ENCODE peak calls at places on chromosomes 16 and 17, in six cellular contexts. One of them, this sample, is unnamed.

GRCh38 chr16:89643769-89644300 is 13.7 kb downstream of the CHMP1A start:
- DNase-seq in osteocyte: no peak
- DNase-seq in omental fat pad: no peak
- DNase-seq in astrocyte of the spinal cord: no peak
- DNase-seq in BE2C: no peak
- DNase-seq in PC-9: no peak
- DNase-seq in this sample: no peak

GRCh38 chr16:88651276-88651988 is 579 bp upstream of the CYBA start:
- DNase-seq in osteocyte: no peak
- DNase-seq in omental fat pad: no peak
- DNase-seq in astrocyte of the spinal cord: no peak
- DNase-seq in BE2C: peak
- DNase-seq in PC-9: peak
- DNase-seq in this sample: peak

GRCh38 chr16:17296412-17296811 is 174.3 kb downstream of the XYLT1 start:
- DNase-seq in osteocyte: no peak
- DNase-seq in omental fat pad: no peak
- DNase-seq in astrocyte of the spinal cord: no peak
- DNase-seq in BE2C: peak
- DNase-seq in PC-9: no peak
- DNase-seq in this sample: no peak

GRCh38 chr17:1985686-1986085 is 39.4 kb downstream of the RTN4RL1 start:
- DNase-seq in osteocyte: no peak
- DNase-seq in omental fat pad: no peak
- DNase-seq in astrocyte of the spinal cord: no peak
- DNase-seq in BE2C: no peak
- DNase-seq in PC-9: no peak
- DNase-seq in this sample: no peak

GRCh38 chr17:80878876-80879722 is 112.5 kb upstream of the CHMP6 start:
- DNase-seq in osteocyte: no peak
- DNase-seq in omental fat pad: no peak
- DNase-seq in astrocyte of the spinal cord: no peak
- DNase-seq in BE2C: peak
- DNase-seq in PC-9: no peak
- DNase-seq in this sample: no peak

GRCh38 chr16:88597856-88598491 is 27.8 kb downstream of the ZC3H18 start:
- DNase-seq in osteocyte: no peak
- DNase-seq in omental fat pad: no peak
- DNase-seq in astrocyte of the spinal cord: no peak
- DNase-seq in BE2C: no peak
- DNase-seq in PC-9: no peak
- DNase-seq in this sample: no peak

GRCh38 chr17:17685775-17686291 is 4.6 kb downstream of the RAI1 start:
- DNase-seq in osteocyte: no peak
- DNase-seq in omental fat pad: no peak
- DNase-seq in astrocyte of the spinal cord: peak
- DNase-seq in BE2C: peak
- DNase-seq in PC-9: peak
- DNase-seq in this sample: peak

GRCh38 chr16:22684282-22685161 is 129.4 kb upstream of the HS3ST2 start:
- DNase-seq in osteocyte: no peak
- DNase-seq in omental fat pad: no peak
- DNase-seq in astrocyte of the spinal cord: peak
- DNase-seq in BE2C: no peak
- DNase-seq in PC-9: no peak
- DNase-seq in this sample: peak

GRCh38 chr17:60743812-60744211 is 66.2 kb downstream of the BCAS3 start:
- DNase-seq in osteocyte: no peak
- DNase-seq in omental fat pad: no peak
- DNase-seq in astrocyte of the spinal cord: peak
- DNase-seq in BE2C: no peak
- DNase-seq in PC-9: peak
- DNase-seq in this sample: peak

GRCh38 chr17:61354895-61355294 is 44.7 kb upstream of the TBX2 start:
- DNase-seq in osteocyte: no peak
- DNase-seq in omental fat pad: no peak
- DNase-seq in astrocyte of the spinal cord: no peak
- DNase-seq in BE2C: peak
- DNase-seq in PC-9: no peak
- DNase-seq in this sample: no peak

GRCh38 chr17:57286372-57287105 is 30.2 kb downstream of the MSI2 start:
- DNase-seq in osteocyte: no peak
- DNase-seq in omental fat pad: no peak
- DNase-seq in astrocyte of the spinal cord: peak
- DNase-seq in BE2C: no peak
- DNase-seq in PC-9: no peak
- DNase-seq in this sample: peak

GRCh38 chr16:56477096-56477878 is 25.9 kb downstream of the OGFOD1 start:
- DNase-seq in osteocyte: no peak
- DNase-seq in omental fat pad: no peak
- DNase-seq in astrocyte of the spinal cord: peak
- DNase-seq in BE2C: no peak
- DNase-seq in PC-9: peak
- DNase-seq in this sample: peak

GRCh38 chr16:65845466-65846209 is 520.9 kb upstream of the CDH5 start:
- DNase-seq in osteocyte: no peak
- DNase-seq in omental fat pad: no peak
- DNase-seq in astrocyte of the spinal cord: no peak
- DNase-seq in BE2C: no peak
- DNase-seq in PC-9: no peak
- DNase-seq in this sample: peak

GRCh38 chr17:869567-870530 is 87.7 kb downstream of the MRM3 start:
- DNase-seq in osteocyte: no peak
- DNase-seq in omental fat pad: no peak
- DNase-seq in astrocyte of the spinal cord: no peak
- DNase-seq in BE2C: no peak
- DNase-seq in PC-9: no peak
- DNase-seq in this sample: peak

GRCh38 chr16:88922114-88922825 is 54.7 kb downstream of the CBFA2T3 start:
- DNase-seq in osteocyte: no peak
- DNase-seq in omental fat pad: peak
- DNase-seq in astrocyte of the spinal cord: peak
- DNase-seq in BE2C: peak
- DNase-seq in PC-9: no peak
- DNase-seq in this sample: peak

GRCh38 chr16:81238296-81239011 is at the start of gene BCO1:
- DNase-seq in osteocyte: no peak
- DNase-seq in omental fat pad: no peak
- DNase-seq in astrocyte of the spinal cord: peak
- DNase-seq in BE2C: no peak
- DNase-seq in PC-9: peak
- DNase-seq in this sample: peak

GRCh38 chr17:34218757-34219156 is 36.3 kb upstream of the CCL2 start:
- DNase-seq in osteocyte: no peak
- DNase-seq in omental fat pad: no peak
- DNase-seq in astrocyte of the spinal cord: no peak
- DNase-seq in BE2C: no peak
- DNase-seq in PC-9: no peak
- DNase-seq in this sample: no peak

GRCh38 chr17:32876414-32877163 is at the start of gene MYO1D:
- DNase-seq in osteocyte: peak
- DNase-seq in omental fat pad: peak
- DNase-seq in astrocyte of the spinal cord: no peak
- DNase-seq in BE2C: peak
- DNase-seq in PC-9: peak
- DNase-seq in this sample: peak

GRCh38 chr16:88378836-88379693 is 3.7 kb upstream of the ZNF469 start:
- DNase-seq in osteocyte: no peak
- DNase-seq in omental fat pad: no peak
- DNase-seq in astrocyte of the spinal cord: no peak
- DNase-seq in BE2C: peak
- DNase-seq in PC-9: no peak
- DNase-seq in this sample: no peak

GRCh38 chr17:77352441-77352840 is 211.7 kb downstream of the SEC14L1 start:
- DNase-seq in osteocyte: peak
- DNase-seq in omental fat pad: no peak
- DNase-seq in astrocyte of the spinal cord: no peak
- DNase-seq in BE2C: no peak
- DNase-seq in PC-9: no peak
- DNase-seq in this sample: no peak

GRCh38 chr16:88799569-88800276 is 3.9 kb upstream of the CDT1 start:
- DNase-seq in osteocyte: no peak
- DNase-seq in omental fat pad: no peak
- DNase-seq in astrocyte of the spinal cord: no peak
- DNase-seq in BE2C: no peak
- DNase-seq in PC-9: peak
- DNase-seq in this sample: no peak

GRCh38 chr17:38613981-38614779 is 8.4 kb upstream of the SRCIN1 start:
- DNase-seq in osteocyte: no peak
- DNase-seq in omental fat pad: no peak
- DNase-seq in astrocyte of the spinal cord: no peak
- DNase-seq in BE2C: no peak
- DNase-seq in PC-9: no peak
- DNase-seq in this sample: no peak

GRCh38 chr17:4610656-4611055 is 26.3 kb downstream of the SMTNL2 start:
- DNase-seq in osteocyte: no peak
- DNase-seq in omental fat pad: no peak
- DNase-seq in astrocyte of the spinal cord: no peak
- DNase-seq in BE2C: no peak
- DNase-seq in PC-9: no peak
- DNase-seq in this sample: no peak
- TF ChIP-seq CTCF in osteocyte: no peak
- TF ChIP-seq CTCF in omental fat pad: no peak
- TF ChIP-seq CTCF in astrocyte of the spinal cord: no peak
- TF ChIP-seq CTCF in BE2C: no peak
- TF ChIP-seq CTCF in PC-9: no peak
- TF ChIP-seq CTCF in this sample: no peak

GRCh38 chr17:48995332-48995870 is 1.8 kb upstream of the IGF2BP1 start:
- DNase-seq in osteocyte: no peak
- DNase-seq in omental fat pad: no peak
- DNase-seq in astrocyte of the spinal cord: no peak
- DNase-seq in BE2C: peak
- DNase-seq in PC-9: no peak
- DNase-seq in this sample: no peak

GRCh38 chr17:48996696-48997102 is 486 bp upstream of the IGF2BP1 start:
- DNase-seq in osteocyte: peak
- DNase-seq in omental fat pad: no peak
- DNase-seq in astrocyte of the spinal cord: no peak
- DNase-seq in BE2C: no peak
- DNase-seq in PC-9: no peak
- DNase-seq in this sample: no peak

GRCh38 chr17:48997103-48997826 is at the start of gene IGF2BP1:
- DNase-seq in osteocyte: peak
- DNase-seq in omental fat pad: no peak
- DNase-seq in astrocyte of the spinal cord: peak
- DNase-seq in BE2C: peak
- DNase-seq in PC-9: no peak
- DNase-seq in this sample: peak

GRCh38 chr17:48994548-48995331 is 2.4 kb upstream of the IGF2BP1 start:
- DNase-seq in osteocyte: peak
- DNase-seq in omental fat pad: no peak
- DNase-seq in astrocyte of the spinal cord: no peak
- DNase-seq in BE2C: no peak
- DNase-seq in PC-9: no peak
- DNase-seq in this sample: no peak

DNA sequence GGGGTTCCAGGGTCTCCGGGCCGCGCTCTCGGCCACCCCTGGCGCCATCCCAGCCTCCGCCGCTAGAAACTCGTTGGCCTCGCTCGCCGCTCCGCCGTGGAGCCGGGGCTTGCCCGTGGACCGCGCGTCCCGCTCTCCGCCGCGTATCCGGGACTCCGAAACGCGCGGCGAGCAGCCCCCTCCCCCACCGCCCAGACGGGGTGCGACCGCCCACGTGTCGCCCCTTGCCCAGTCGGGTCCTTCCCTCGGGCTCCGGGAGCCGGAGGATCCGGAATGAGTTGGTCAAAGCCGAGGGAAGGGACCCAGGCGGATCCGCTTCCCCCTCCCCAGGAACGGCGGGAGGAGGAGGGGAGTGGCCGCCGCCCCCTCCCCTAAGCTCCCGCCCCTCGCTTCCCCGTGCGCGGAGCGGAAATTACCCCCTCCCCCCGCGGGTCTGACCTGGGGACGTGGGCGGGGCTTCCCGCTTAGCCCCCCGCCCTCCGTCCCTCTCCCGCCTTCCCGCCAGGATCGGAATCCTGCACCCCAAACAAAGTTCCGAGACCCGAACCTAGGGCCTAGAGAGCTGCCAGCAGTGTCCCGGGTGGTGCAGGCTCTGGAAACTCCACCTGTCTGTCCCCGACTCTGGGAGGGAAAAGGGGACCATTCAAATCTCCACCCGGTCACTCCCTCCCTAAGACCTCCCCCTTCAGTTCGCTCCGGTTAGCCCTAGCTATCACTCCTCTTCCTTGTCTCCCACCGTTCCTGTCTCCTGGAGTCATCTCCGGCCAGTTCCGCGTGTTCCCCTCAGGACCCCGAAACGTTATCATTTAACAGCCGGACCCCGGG is 1.1 kb upstream of the IGF2BP1 start:
- DNase-seq in osteocyte: peak
- DNase-seq in omental fat pad: no peak
- DNase-seq in astrocyte of the spinal cord: peak
- DNase-seq in BE2C: peak
- DNase-seq in PC-9: no peak
- DNase-seq in this sample: no peak
- TF ChIP-seq CTCF in osteocyte: no peak
- TF ChIP-seq CTCF in omental fat pad: no peak
- TF ChIP-seq CTCF in astrocyte of the spinal cord: no peak
- TF ChIP-seq CTCF in BE2C: no peak
- TF ChIP-seq CTCF in PC-9: no peak
- TF ChIP-seq CTCF in this sample: no peak

GRCh38 chr16:29784901-29785500 is 5.5 kb upstream of the KIF22 start:
- DNase-seq in osteocyte: no peak
- DNase-seq in omental fat pad: peak
- DNase-seq in astrocyte of the spinal cord: peak
- DNase-seq in BE2C: no peak
- DNase-seq in PC-9: no peak
- DNase-seq in this sample: peak
- TF ChIP-seq CTCF in osteocyte: peak
- TF ChIP-seq CTCF in omental fat pad: peak
- TF ChIP-seq CTCF in astrocyte of the spinal cord: peak
- TF ChIP-seq CTCF in BE2C: no peak
- TF ChIP-seq CTCF in PC-9: no peak
- TF ChIP-seq CTCF in this sample: peak

DNA sequence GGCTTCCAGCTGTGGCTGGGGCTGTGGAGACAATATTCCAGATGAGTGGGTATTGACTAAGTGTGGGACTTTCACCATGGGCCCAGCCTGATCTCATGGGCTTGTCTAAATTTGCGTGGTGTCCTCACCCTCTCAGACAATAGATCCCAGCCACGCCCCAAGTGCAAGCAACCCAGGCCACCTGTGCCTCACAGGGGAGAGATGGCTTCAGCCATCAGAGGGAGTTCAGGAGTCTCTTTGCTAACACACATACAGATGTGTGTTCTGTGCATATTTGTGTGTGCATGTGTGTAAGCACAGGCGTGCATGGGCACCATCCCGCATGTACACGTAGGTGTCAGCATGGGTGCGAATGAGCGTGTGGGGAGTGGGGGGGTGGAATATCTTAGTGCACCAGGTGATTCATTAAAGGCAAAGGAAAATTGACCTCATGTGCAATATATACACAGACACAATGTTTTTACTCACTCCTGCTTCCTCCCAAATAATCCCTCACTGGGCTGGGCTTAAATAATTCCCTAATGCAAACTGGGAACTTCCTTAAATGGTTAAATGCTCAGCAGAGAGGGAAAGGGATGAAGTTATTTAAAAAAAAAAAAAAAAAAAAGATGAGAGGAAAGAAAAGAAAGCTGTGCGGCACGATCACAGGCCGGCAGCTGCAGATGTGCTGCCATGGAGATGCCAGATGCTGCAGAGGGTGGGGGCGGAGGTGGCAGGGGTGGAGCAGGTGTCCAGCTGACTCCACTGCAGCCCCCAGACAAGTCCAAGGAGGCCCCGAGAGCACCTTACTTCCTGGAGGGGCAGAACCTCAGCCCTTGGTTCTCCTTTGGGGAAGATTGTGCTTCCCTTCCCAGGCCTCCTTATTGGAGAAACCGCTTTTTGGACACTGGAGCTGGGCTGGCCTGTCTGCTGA is 24.0 kb upstream of the CDC42EP4 start:
- DNase-seq in osteocyte: no peak
- DNase-seq in omental fat pad: no peak
- DNase-seq in astrocyte of the spinal cord: no peak
- DNase-seq in BE2C: no peak
- DNase-seq in PC-9: no peak
- DNase-seq in this sample: no peak
- TF ChIP-seq CTCF in osteocyte: no peak
- TF ChIP-seq CTCF in omental fat pad: no peak
- TF ChIP-seq CTCF in astrocyte of the spinal cord: no peak
- TF ChIP-seq CTCF in BE2C: no peak
- TF ChIP-seq CTCF in PC-9: no peak
- TF ChIP-seq CTCF in this sample: no peak